ENCODE peak calls at places on chromosome 3, in seven cellular contexts. R is testis; X is pancreas; A is right atrium auricular region; O is thoracic aorta; K is naive thymus-derived CD4-positive, alpha-beta T cell; P is cardiac muscle cell. E is an unnamed sample.

GRCh38 chr3:195397524-195397923 is 45.3 kb downstream of the ACAP2 start:
- DNase-seq in R (no peak), X (no peak), A (no peak), O (no peak), K (no peak), P (no peak), E (no peak)

GRCh38 chr3:23822559-23822958 is 16.8 kb downstream of the UBE2E1 start:
- DNase-seq in R (no peak), X (no peak), A (no peak), O (no peak), K (no peak), P (no peak), E (no peak)

GRCh38 chr3:99794485-99794884 is 23.2 kb upstream of the CMSS1 start:
- DNase-seq in R (no peak), X (no peak), A (no peak), O (no peak), K (no peak), P (no peak), E (no peak)

GRCh38 chr3:51622868-51623267 is 48.2 kb upstream of the TEX264 start:
- DNase-seq in R (peak; percentile 23), X (no peak), A (no peak), O (no peak), K (no peak), P (peak; percentile 78), E (no peak)

GRCh38 chr3:98701276-98701675 is 61.9 kb upstream of the ST3GAL6 start:
- DNase-seq in R (no peak), X (no peak), A (no peak), O (no peak), K (no peak), P (no peak), E (no peak)

GRCh38 chr3:100761211-100761921 is 52.1 kb downstream of the TFG start:
- DNase-seq in R (no peak), X (no peak), A (no peak), O (no peak), K (no peak), P (no peak), E (no peak)

GRCh38 chr3:177358085-177358967 is 161.0 kb upstream of the TBL1XR1 start:
- DNase-seq in R (peak; percentile 80), X (no peak), A (peak; percentile 88), O (no peak), K (peak; percentile 26), P (peak; percentile 96), E (no peak)

GRCh38 chr3:184491867-184492615 is 69.5 kb upstream of the EPHB3 start:
- DNase-seq in R (peak; percentile 26), X (no peak), A (no peak), O (no peak), K (no peak), P (peak; percentile 25), E (no peak)

GRCh38 chr3:188198001-188198400 is 44.0 kb downstream of the LPP start:
- DNase-seq in R (no peak), X (no peak), A (no peak), O (no peak), K (no peak), P (no peak), E (no peak)

DNA sequence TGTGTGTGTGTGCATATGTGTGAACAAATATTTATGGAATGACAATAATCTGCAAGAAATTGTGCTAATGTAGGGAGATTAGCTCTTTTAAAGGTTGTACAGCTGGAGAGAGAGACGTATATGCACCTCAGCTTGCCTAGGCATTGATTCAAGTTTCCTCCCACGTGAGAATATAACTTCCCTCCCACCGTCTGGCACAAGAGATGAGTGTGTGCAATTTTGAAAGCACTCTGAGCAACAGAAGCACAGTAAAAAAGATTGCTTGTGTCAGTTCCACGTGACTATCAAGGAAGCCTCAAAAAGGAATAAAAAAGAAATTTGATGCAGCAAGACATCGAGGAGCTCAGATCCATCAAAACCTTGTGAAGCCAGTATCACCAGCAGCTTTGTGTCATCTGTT is 435.3 kb downstream of the TUSC7 start:
- DNase-seq in R (no peak), X (no peak), A (no peak), O (no peak), K (no peak), P (peak; percentile 11), E (no peak)
- H3K4me3 ChIP-seq in R (no peak overlapping the region), X (no peak overlapping the region), A (no peak overlapping the region), O (no peak overlapping the region), K (no peak overlapping the region), P (no peak overlapping the region), E (no peak overlapping the region)

DNA sequence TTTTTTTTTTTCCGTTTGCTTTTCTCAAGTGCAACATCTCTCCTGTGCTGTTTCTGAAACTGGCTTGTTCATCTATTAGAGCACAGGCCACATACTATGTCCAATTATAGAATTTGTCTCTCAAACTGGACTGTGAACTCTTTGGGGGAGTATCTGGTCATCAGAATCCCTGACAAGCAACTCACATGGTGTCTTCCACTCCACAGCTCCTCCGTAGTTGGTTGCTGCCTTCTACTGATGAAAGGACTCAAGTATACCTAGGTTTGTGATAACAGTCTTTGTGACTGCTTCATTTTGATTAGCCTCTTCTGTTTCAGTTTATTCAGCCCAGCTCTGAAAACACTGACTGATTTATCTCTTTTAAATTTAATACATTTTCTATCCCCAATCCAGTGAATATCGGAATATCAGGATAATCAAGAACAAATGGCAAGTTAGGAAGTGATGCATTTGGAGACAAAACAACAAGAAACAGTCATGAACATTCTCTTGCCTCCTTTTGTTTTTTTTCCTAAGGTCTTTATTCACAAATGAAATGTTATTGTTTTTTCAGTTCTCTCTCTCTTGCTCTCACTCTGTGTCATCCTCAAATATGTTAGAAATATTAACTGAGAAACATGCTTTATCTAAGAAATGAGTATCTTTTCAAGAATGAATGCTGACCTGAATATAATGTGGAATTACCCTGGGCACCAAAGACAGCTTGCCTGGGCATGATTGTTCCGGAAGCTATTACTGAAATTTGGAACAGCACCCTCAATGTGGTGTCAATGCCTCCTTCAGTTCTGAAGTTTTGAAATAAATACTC is 51.2 kb downstream of the RBMS3 start:
- DNase-seq in R (no peak), X (no peak), A (no peak), O (no peak), K (no peak), P (no peak), E (no peak)
- H3K27ac ChIP-seq in R (peak overlapping the region; percentile 57), X (no peak overlapping the region), A (peak overlapping the region; percentile 50), O (peak overlapping the region; percentile 59), K (no peak overlapping the region), P (no peak overlapping the region), E (no peak overlapping the region)

DNA sequence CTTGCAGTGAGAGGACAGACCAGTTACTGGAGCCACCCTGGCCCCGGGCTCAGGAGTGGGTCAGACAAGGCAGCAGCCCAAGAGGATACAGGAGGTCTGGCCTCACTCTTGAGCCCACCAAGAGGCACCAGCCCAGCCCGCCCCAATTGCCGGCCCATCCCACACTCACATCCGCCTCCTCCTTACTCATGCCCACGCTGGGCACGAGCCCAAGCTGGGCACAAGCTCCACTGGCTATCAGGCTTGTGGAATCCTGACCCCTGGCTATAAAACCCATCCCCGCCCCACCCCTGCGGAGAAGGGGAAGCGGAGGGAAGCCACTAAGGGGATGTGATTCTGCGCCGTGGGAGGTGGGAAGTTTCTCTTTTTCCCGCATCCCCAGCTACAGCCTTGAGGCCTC is 25.9 kb downstream of the ADCY5 start:
- DNase-seq in R (no peak), X (peak; percentile 68), A (no peak), O (no peak), K (no peak), P (no peak), E (no peak)
- H3K4me3 ChIP-seq in R (no peak overlapping the region), X (no peak overlapping the region), A (no peak overlapping the region), O (peak overlapping the region; percentile 30), K (no peak overlapping the region), P (no peak overlapping the region), E (no peak overlapping the region)

GRCh38 chr3:12793701-12794100 is 2.8 kb upstream of the CAND2 start:
- DNase-seq in R (no peak), X (no peak), A (no peak), O (no peak), K (no peak), P (peak; percentile 22), E (no peak)
- H3K27ac ChIP-seq in R (no peak overlapping the region), X (no peak overlapping the region), A (no peak overlapping the region), O (no peak overlapping the region), K (no peak overlapping the region), P (no peak overlapping the region), E (no peak overlapping the region)

GRCh38 chr3:39191773-39192172 is 622 bp downstream of the XIRP1 start:
- DNase-seq in R (no peak), X (no peak), A (no peak), O (no peak), K (no peak), P (no peak), E (no peak)
- H3K4me3 ChIP-seq in R (no peak overlapping the region), X (no peak overlapping the region), A (peak overlapping the region; percentile 55), O (no peak overlapping the region), K (no peak overlapping the region), P (peak overlapping the region; percentile 61), E (no peak overlapping the region)

DNA sequence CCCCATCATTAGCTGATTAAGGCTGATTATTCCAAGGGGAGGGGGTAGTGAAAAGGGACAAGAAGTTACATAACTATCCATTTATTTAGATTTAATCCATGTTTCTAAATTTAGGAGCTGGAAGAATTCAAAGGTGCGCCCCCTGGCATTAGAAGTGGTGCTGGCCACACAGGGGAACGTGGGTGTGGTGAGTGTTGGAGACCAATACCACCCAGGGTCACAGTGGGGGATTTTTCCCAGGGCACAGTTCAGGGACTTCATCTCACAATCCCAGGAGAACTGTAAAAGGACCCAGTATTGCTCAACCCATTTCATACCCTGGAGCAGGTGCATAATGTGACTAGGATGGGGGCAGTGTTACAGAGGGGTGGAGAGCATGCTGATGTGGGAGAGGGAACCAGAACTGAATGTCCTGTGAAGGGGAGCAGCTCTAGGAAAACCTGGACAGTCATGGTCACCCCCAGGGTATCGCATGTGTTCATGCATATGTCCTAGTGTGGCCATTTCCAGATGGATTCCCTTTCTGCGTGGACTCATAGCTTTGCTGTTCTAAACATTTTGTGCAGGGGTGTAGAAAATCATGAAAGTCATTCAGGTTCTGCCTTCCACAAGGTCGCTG is 110.3 kb downstream of the LSM3 start:
- DNase-seq in R (no peak), X (no peak), A (no peak), O (no peak), K (no peak), P (no peak), E (no peak)
- H3K27ac ChIP-seq in R (no peak overlapping the region), X (no peak overlapping the region), A (no peak overlapping the region), O (no peak overlapping the region), K (no peak overlapping the region), P (no peak overlapping the region), E (no peak overlapping the region)

DNA sequence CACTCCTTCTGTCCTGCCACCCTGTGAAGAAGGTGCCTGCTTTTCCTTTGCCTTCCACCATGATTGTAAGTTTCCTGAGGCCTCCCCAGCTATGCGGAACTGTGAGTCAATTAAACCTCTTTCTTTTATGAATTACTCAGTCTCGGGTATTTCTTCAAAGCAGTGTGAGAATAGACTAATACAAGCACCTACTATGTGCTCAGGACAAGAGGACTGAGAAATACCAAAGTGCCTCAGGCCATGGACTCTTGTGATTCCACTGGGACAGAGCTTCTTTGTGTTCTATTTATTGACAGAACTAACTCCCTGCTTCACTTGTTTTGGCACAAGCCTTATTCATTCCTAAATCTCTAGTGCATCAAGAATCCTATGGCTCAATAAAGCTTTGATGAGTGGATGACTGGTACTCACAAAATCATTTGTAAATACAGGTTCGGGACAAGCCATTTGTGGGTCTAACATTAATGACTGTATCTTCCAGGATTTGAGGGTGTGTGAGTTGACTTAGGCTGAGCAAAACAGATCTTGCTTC is 204.2 kb downstream of the PDCD6IP start:
- DNase-seq in R (no peak), X (no peak), A (no peak), O (no peak), K (no peak), P (no peak), E (no peak)
- H3K4me3 ChIP-seq in R (no peak overlapping the region), X (no peak overlapping the region), A (no peak overlapping the region), O (no peak overlapping the region), K (no peak overlapping the region), P (no peak overlapping the region), E (no peak overlapping the region)